ENCODE peak calls at places on chromosomes 4 and X, in five cellular contexts. G is HepG2, S is SK-N-SH, U is GM12878, O is K562. V is an unnamed sample.

GRCh38 chrX:133956570-133957340 is 28.6 kb downstream of the GPC3 start:
- DNase-seq in G (no peak), S (no peak), U (no peak), O (no peak), V (no peak)

GRCh38 chr4:89254847-89255246 is 52.8 kb downstream of the GPRIN3 start:
- DNase-seq in G (peak), S (peak), U (no peak), O (peak), V (peak)

GRCh38 chr4:153725070-153725810 is 34.6 kb downstream of the RNF175 start:
- DNase-seq in G (no peak), S (no peak), U (no peak), O (no peak), V (no peak)

GRCh38 chr4:106312377-106312776 is 3.6 kb downstream of the TBCK start:
- DNase-seq in G (no peak), S (no peak), U (no peak), O (no peak), V (no peak)

GRCh38 chrX:135572436-135572835 is 52.0 kb downstream of the INTS6L start:
- DNase-seq in G (no peak), S (peak), U (no peak), O (no peak), V (no peak)

GRCh38 chr4:42416017-42416416 is 18.7 kb downstream of the SHISA3 start:
- DNase-seq in G (no peak), S (no peak), U (no peak), O (no peak), V (no peak)

GRCh38 chr4:83626245-83626843 is 90.4 kb downstream of the GPAT3 start:
- DNase-seq in G (no peak), S (no peak), U (no peak), O (no peak), V (no peak)

GRCh38 chr4:84792366-84793301 is 173.9 kb downstream of the WDFY3 start:
- DNase-seq in G (no peak), S (peak), U (no peak), O (no peak), V (no peak)

GRCh38 chr4:37453361-37454262 is 209.1 kb downstream of the NWD2 start:
- DNase-seq in G (no peak), S (peak), U (no peak), O (peak), V (peak)

GRCh38 chrX:140504371-140505324 is at the start of gene SOX3:
- DNase-seq in G (no peak), S (peak), U (no peak), O (no peak), V (no peak)

GRCh38 chr4:88811904-88812303 is 114.3 kb upstream of the NAP1L5 start:
- DNase-seq in G (no peak), S (no peak), U (no peak), O (no peak), V (no peak)

GRCh38 chr4:81631958-81632439 is 160.3 kb upstream of the RASGEF1B start:
- DNase-seq in G (peak), S (no peak), U (no peak), O (no peak), V (peak)

GRCh38 chr4:23759066-23759465 is 130.8 kb downstream of the PPARGC1A start:
- DNase-seq in G (no peak), S (no peak), U (no peak), O (no peak), V (no peak)

GRCh38 chrX:152637649-152638442 is at the start of gene GABRQ:
- DNase-seq in G (no peak), S (peak), U (no peak), O (peak), V (peak)

GRCh38 chr4:60366661-60367060 is 833.5 kb upstream of the ADGRL3 start:
- DNase-seq in G (no peak), S (no peak), U (no peak), O (no peak), V (no peak)

GRCh38 chr4:7956306-7957112 is 16.8 kb upstream of the AFAP1 start:
- DNase-seq in G (peak), S (peak), U (no peak), O (no peak), V (no peak)

GRCh38 chrX:40581333-40581910 is 652 bp downstream of the ATP6AP2 start:
- DNase-seq in G (no peak), S (no peak), U (no peak), O (no peak), V (no peak)

GRCh38 chr4:10030946-10031662 is 9.8 kb upstream of the SLC2A9 start:
- DNase-seq in G (no peak), S (no peak), U (no peak), O (no peak), V (no peak)

GRCh38 chrX:42754582-42754981 is 23.4 kb downstream of the PPP1R2C start:
- DNase-seq in G (no peak), S (no peak), U (no peak), O (no peak), V (no peak)

GRCh38 chr4:173046818-173047217 is 121.8 kb upstream of the GALNT7 start:
- DNase-seq in G (no peak), S (no peak), U (no peak), O (no peak), V (no peak)

GRCh38 chrX:155179343-155179997 is 36.8 kb upstream of the VBP1 start:
- DNase-seq in G (no peak), S (no peak), U (no peak), O (peak), V (no peak)

GRCh38 chrX:136916827-136917226 is 36.3 kb upstream of the RBMX start:
- DNase-seq in G (no peak), S (no peak), U (no peak), O (no peak), V (no peak)

GRCh38 chrX:46978341-46979291 is 66.4 kb downstream of the JADE3 start:
- DNase-seq in G (peak), S (peak), U (peak), O (peak), V (peak)

GRCh38 chrX:153688900-153689590 is 1.3 kb downstream of the SLC6A8 start:
- DNase-seq in G (no peak), S (peak), U (no peak), O (no peak), V (no peak)

GRCh38 chrX:97790850-97791249 is 907.1 kb downstream of the RPA4 start:
- DNase-seq in G (no peak), S (no peak), U (no peak), O (no peak), V (no peak)

GRCh38 chrX:10892605-10893225 is 218.4 kb upstream of the HCCS start:
- DNase-seq in G (no peak), S (no peak), U (no peak), O (no peak), V (no peak)

GRCh38 chr4:15778191-15778741 is at the start of gene CD38:
- DNase-seq in G (no peak), S (peak), U (peak), O (no peak), V (no peak)

GRCh38 chr4:73844352-73844751 is 7.9 kb downstream of the CXCL6 start:
- DNase-seq in G (no peak), S (no peak), U (no peak), O (no peak), V (no peak)

DNA sequence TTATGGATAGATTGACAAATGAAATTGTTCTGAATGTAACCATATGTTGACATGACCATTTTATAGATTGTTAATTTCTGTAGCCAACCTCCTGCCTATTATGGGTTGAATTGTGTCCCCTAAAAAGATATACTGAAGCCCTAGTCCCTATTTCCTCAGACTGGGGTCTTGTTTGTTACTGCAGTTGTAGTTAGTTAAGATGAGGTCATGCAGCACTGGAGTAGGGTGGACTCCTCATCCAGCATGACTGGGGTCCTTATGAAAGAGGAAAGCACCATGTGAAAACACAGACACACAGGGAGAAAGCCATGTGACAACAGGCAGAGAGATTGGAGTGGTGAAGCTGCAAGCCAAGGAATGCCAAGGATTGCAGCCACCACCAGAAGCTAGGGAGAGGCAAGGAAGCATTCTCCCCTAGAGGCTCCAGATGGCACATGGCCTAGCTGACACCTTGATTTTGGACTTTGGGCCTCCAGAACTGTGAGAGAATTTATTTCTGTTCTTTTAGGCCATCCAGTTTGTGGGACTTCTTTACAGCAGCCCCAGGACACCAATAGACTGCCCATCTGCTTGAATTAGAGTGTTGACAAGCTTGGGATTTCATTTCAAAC is 14.0 kb downstream of the MTM1 start:
- DNase-seq in G (no peak), S (no peak), U (no peak), O (no peak), V (no peak)
- TF ChIP-seq FOXM1 in G (no peak), S (no peak), U (no peak), O (no peak), V (no peak)

GRCh38 chr4:86894465-86894864 is 2.2 kb upstream of the C4orf36 start:
- DNase-seq in G (no peak), S (no peak), U (no peak), O (no peak), V (no peak)
- TF ChIP-seq FOXM1 in G (no peak), S (no peak), U (no peak), O (no peak), V (no peak)

DNA sequence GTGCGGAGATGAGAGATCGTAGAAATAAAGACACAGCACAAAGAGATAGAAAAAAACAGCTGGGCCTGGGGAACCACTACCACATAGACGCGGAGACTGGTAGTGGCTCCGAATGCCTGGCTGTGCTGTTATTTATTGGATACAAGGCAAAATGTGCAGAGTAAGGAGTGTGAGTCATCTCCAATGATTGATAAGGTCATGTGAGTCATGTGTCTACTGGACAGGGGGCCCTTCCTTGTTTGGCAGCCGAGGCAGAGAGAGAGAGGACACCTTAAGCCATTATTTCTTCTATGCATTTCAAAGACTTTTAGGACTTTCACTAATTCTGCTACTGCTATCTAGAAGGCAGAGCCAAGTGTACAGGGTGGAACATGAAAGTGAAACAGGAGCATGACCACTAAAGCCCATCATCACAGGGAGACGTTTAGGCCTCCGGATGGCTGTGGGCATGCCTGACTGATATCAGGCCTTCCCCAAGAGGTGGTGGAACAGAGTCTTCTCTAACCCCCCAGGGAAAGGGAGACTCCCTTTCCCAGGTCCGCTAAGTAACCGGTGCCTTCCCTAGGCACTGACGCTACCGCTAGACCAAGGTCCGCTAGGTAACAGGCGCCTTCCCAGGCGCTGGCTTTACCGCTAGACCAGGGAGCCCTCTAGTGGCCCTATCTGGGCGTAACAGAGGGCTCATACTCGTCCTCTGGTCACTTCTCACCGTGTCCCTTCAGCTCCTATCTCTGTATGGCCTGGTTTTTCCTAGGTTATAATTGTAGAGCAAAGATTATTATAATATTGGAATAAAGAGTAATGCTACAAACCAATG is 921.5 kb upstream of the PCDH10 start:
- DNase-seq in G (peak), S (peak), U (no peak), O (peak), V (peak)
- TF ChIP-seq FOXM1 in G (no peak), S (no peak), U (no peak), O (no peak), V (no peak)

GRCh38 chrX:111375747-111376146 is 36.2 kb downstream of the DCX start:
- DNase-seq in G (no peak), S (no peak), U (no peak), O (no peak), V (peak)
- TF ChIP-seq FOXM1 in G (no peak), S (no peak), U (no peak), O (no peak), V (no peak)

DNA sequence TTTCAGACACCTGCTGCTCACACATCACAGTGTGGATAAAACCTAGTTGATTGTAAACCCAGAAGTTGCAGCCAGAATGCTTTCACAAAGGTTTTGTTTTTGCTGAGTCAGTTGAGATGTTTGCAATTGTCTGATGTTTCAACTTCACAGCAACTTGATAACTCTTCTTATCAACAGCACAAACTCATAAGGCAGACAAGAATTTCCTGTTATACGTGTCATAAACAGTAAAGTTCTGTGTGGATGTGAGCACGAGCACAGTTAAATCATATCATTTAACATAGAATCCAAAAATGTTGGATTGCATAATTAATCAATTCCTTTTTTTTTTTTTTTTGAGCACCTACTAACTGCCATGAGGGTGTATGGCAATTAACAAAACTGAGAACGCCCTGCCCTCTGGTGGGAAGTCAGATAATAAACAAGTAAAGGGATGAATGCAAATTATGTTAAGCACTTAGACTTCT is 512.2 kb downstream of the PDHA2 start:
- DNase-seq in G (peak), S (peak), U (no peak), O (no peak), V (peak)
- TF ChIP-seq FOXM1 in G (no peak), S (no peak), U (no peak), O (no peak), V (no peak)

DNA sequence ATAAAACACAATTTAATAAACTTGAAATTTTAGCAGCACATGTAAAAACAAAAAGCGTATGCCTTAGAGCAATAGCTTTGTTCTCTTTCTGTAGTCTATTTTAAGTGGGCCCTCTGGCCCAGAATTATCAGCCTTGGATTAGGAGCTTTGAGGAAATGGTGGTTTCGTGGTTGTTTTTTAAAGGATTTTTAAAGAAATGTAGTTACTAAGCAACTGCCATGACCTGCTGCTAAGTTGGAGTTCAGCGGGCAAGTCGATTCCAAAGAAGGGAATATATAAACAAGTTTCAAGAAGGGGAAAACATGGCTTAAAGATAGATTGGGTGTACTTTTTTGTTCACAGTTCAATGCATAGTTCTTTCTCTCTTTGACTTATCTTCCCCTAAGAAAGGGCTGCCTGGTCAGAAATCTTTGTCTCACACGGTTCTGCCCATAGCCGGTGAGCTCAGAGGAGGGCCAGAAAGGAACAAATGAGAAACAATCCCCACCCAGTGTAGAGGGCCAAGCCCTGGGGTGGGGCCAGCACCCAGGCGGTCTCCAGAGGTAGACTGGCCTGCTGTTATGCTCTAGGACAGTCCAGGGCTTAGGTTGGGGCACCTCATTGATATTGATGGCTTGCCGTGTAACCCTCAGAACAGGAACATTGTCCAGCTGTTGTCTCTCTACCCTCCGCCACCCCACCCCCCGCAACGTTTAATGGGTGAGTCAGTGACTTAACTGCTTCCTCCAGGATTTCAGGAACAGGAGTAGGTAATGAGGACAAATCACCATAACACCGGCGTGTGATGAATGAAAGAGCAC is 32.5 kb downstream of the DLG3 start:
- DNase-seq in G (no peak), S (no peak), U (no peak), O (peak), V (no peak)
- TF ChIP-seq FOXM1 in G (no peak), S (no peak), U (no peak), O (no peak), V (no peak)

DNA sequence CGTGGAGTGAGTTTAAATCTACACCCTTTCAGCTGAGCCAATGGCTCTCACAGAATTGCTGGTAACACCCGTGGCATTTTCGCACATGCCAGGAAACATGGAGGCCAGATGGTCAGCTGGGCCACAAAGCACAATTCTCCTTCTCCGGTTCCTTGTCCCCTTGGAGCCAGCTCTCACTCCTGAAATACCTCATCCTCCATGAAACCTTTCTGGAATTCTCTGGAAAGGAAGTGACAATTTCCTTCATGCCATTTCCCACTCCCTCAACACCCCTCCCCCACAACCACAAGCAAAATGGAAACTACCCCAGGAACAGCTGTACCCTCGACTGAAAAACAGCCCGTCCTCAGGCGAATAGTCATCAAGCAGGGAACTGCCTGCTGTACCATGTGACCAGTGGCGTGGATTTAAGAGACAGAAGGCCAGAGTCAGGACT is 24.7 kb downstream of the ELF4 start:
- DNase-seq in G (no peak), S (no peak), U (no peak), O (no peak), V (no peak)
- TF ChIP-seq FOXM1 in G (no peak), S (no peak), U (no peak), O (no peak), V (no peak)

GRCh38 chr4:3291411-3291968 is 1.3 kb upstream of the RGS12 start:
- DNase-seq in G (peak), S (no peak), U (no peak), O (no peak), V (no peak)

GRCh38 chr4:3292571-3293409 is at the start of gene RGS12:
- DNase-seq in G (peak), S (peak), U (peak), O (peak), V (peak)

GRCh38 chr4:3290889-3291321 is 1.9 kb upstream of the RGS12 start:
- DNase-seq in G (no peak), S (no peak), U (no peak), O (no peak), V (no peak)

GRCh38 chr4:3290476-3290875 is 2.3 kb upstream of the RGS12 start:
- DNase-seq in G (no peak), S (no peak), U (no peak), O (no peak), V (no peak)

DNA sequence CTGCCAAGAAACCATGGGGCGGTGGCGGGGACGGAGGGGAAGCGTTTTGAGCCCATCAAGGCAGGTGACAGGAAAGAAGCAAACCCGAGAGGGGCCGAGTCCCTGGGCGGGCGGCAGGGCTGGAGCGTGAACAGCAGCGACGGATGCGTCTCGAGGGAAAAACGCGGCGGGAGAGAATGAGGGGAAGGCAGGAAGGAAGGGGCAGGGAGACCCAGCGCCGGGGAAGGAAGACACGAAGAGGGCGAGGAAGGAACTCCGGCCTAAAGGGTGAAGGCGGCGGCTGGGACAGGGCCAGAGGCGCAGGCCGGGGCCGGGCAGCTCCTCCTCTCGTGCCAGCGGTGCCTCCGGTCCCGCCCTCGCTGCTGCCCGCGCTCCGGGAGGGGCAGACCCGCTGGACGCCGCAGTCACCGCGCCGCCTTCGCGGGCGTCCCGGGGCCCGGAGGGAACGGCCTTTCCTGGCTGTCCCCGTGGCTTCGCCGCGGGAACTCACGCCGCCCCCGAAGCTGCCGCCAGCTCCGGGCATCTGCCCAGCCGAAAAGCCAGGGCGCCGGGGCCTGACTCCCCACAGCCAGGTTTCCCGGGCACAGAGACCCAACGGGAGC is 751 bp upstream of the RGS12 start:
- DNase-seq in G (peak), S (peak), U (no peak), O (peak), V (peak)
- TF ChIP-seq FOXM1 in G (no peak), S (no peak), U (no peak), O (no peak), V (no peak)

GRCh38 chrX:109384569-109385174 is 97.2 kb downstream of the GUCY2F start:
- DNase-seq in G (no peak), S (no peak), U (no peak), O (peak), V (peak)
- TF ChIP-seq FOXM1 in G (no peak), S (no peak), U (no peak), O (no peak), V (no peak)

GRCh38 chr4:47654972-47655693 is 170.1 kb downstream of the ATP10D start:
- DNase-seq in G (no peak), S (no peak), U (no peak), O (no peak), V (no peak)
- TF ChIP-seq FOXM1 in G (no peak), S (no peak), U (no peak), O (no peak), V (no peak)